ENCODE peak calls at places on chromosome 16, in five cellular contexts. One of them, this sample, is unnamed. For H3K27me3, the result is how much of the 10 kb centered on the place peaks cover.

GRCh38 chr16:54867302-54867832 is 63.3 kb upstream of the IRX5 start:
- DNase-seq in K562: no peak
- DNase-seq in fibroblast of lung: no peak
- DNase-seq in body of pancreas: no peak
- DNase-seq in dorsolateral prefrontal cortex: no peak
- DNase-seq in this sample: no peak

GRCh38 chr16:62665269-62665668 is 629.0 kb upstream of the CDH8 start:
- DNase-seq in K562: no peak
- DNase-seq in fibroblast of lung: no peak
- DNase-seq in body of pancreas: no peak
- DNase-seq in dorsolateral prefrontal cortex: peak
- DNase-seq in this sample: no peak

GRCh38 chr16:69626256-69626655 is 60.5 kb downstream of the NFAT5 start:
- DNase-seq in K562: peak
- DNase-seq in fibroblast of lung: peak
- DNase-seq in body of pancreas: no peak
- DNase-seq in dorsolateral prefrontal cortex: no peak
- DNase-seq in this sample: no peak

GRCh38 chr16:12896562-12896961 is 4.8 kb upstream of the SHISA9 start:
- DNase-seq in K562: peak
- DNase-seq in fibroblast of lung: peak
- DNase-seq in body of pancreas: peak
- DNase-seq in dorsolateral prefrontal cortex: no peak
- DNase-seq in this sample: no peak

GRCh38 chr16:14579266-14579665 is 50.8 kb downstream of the PARN start:
- DNase-seq in K562: no peak
- DNase-seq in fibroblast of lung: no peak
- DNase-seq in body of pancreas: peak
- DNase-seq in dorsolateral prefrontal cortex: no peak
- DNase-seq in this sample: no peak

GRCh38 chr16:12459993-12460392 is 343.7 kb downstream of the CPPED1 start:
- DNase-seq in K562: no peak
- DNase-seq in fibroblast of lung: no peak
- DNase-seq in body of pancreas: no peak
- DNase-seq in dorsolateral prefrontal cortex: no peak
- DNase-seq in this sample: no peak

GRCh38 chr16:65120811-65121721 is 797 bp downstream of the CDH11 start:
- DNase-seq in K562: no peak
- DNase-seq in fibroblast of lung: peak
- DNase-seq in body of pancreas: no peak
- DNase-seq in dorsolateral prefrontal cortex: peak
- DNase-seq in this sample: no peak

GRCh38 chr16:31696968-31697743 is 169.5 kb downstream of the AHSP start:
- DNase-seq in K562: peak
- DNase-seq in fibroblast of lung: peak
- DNase-seq in body of pancreas: no peak
- DNase-seq in dorsolateral prefrontal cortex: no peak
- DNase-seq in this sample: no peak

GRCh38 chr16:47524007-47524405 is 62.9 kb downstream of the PHKB start:
- DNase-seq in K562: no peak
- DNase-seq in fibroblast of lung: no peak
- DNase-seq in body of pancreas: no peak
- DNase-seq in dorsolateral prefrontal cortex: no peak
- DNase-seq in this sample: no peak

GRCh38 chr16:85929259-85929704 is 30.3 kb downstream of the IRF8 start:
- DNase-seq in K562: no peak
- DNase-seq in fibroblast of lung: no peak
- DNase-seq in body of pancreas: no peak
- DNase-seq in dorsolateral prefrontal cortex: no peak
- DNase-seq in this sample: no peak

GRCh38 chr16:28914325-28914724 is 10.7 kb downstream of the RABEP2 start:
- DNase-seq in K562: peak
- DNase-seq in fibroblast of lung: no peak
- DNase-seq in body of pancreas: no peak
- DNase-seq in dorsolateral prefrontal cortex: no peak
- DNase-seq in this sample: no peak

GRCh38 chr16:50323335-50324011 is 45.3 kb downstream of the BRD7 start:
- DNase-seq in K562: no peak
- DNase-seq in fibroblast of lung: peak
- DNase-seq in body of pancreas: peak
- DNase-seq in dorsolateral prefrontal cortex: no peak
- DNase-seq in this sample: peak

GRCh38 chr16:471353-472198 is 46.1 kb downstream of the RAB11FIP3 start:
- DNase-seq in K562: no peak
- DNase-seq in fibroblast of lung: peak
- DNase-seq in body of pancreas: no peak
- DNase-seq in dorsolateral prefrontal cortex: peak
- DNase-seq in this sample: no peak

GRCh38 chr16:57412584-57412983 is 8.0 kb downstream of the CCL17 start:
- DNase-seq in K562: no peak
- DNase-seq in fibroblast of lung: no peak
- DNase-seq in body of pancreas: no peak
- DNase-seq in dorsolateral prefrontal cortex: no peak
- DNase-seq in this sample: no peak

GRCh38 chr16:57413733-57414132 is 9.2 kb downstream of the CCL17 start:
- DNase-seq in K562: no peak
- DNase-seq in fibroblast of lung: no peak
- DNase-seq in body of pancreas: no peak
- DNase-seq in dorsolateral prefrontal cortex: no peak
- DNase-seq in this sample: no peak

GRCh38 chr16:57416084-57416483 is 11.5 kb downstream of the CCL17 start:
- DNase-seq in K562: no peak
- DNase-seq in fibroblast of lung: no peak
- DNase-seq in body of pancreas: no peak
- DNase-seq in dorsolateral prefrontal cortex: no peak
- DNase-seq in this sample: no peak

GRCh38 chr16:57411362-57411976 is 6.9 kb downstream of the CCL17 start:
- DNase-seq in K562: no peak
- DNase-seq in fibroblast of lung: no peak
- DNase-seq in body of pancreas: no peak
- DNase-seq in dorsolateral prefrontal cortex: no peak
- DNase-seq in this sample: no peak

GRCh38 chr16:57413301-57413730 is 8.7 kb downstream of the CCL17 start:
- DNase-seq in K562: no peak
- DNase-seq in fibroblast of lung: no peak
- DNase-seq in body of pancreas: no peak
- DNase-seq in dorsolateral prefrontal cortex: no peak
- DNase-seq in this sample: no peak
- H3K27me3 ChIP-seq in K562: half or more
- H3K27me3 ChIP-seq in fibroblast of lung: under half
- H3K27me3 ChIP-seq in body of pancreas: under half
- H3K27me3 ChIP-seq in dorsolateral prefrontal cortex: under half
- H3K27me3 ChIP-seq in this sample: under half

DNA sequence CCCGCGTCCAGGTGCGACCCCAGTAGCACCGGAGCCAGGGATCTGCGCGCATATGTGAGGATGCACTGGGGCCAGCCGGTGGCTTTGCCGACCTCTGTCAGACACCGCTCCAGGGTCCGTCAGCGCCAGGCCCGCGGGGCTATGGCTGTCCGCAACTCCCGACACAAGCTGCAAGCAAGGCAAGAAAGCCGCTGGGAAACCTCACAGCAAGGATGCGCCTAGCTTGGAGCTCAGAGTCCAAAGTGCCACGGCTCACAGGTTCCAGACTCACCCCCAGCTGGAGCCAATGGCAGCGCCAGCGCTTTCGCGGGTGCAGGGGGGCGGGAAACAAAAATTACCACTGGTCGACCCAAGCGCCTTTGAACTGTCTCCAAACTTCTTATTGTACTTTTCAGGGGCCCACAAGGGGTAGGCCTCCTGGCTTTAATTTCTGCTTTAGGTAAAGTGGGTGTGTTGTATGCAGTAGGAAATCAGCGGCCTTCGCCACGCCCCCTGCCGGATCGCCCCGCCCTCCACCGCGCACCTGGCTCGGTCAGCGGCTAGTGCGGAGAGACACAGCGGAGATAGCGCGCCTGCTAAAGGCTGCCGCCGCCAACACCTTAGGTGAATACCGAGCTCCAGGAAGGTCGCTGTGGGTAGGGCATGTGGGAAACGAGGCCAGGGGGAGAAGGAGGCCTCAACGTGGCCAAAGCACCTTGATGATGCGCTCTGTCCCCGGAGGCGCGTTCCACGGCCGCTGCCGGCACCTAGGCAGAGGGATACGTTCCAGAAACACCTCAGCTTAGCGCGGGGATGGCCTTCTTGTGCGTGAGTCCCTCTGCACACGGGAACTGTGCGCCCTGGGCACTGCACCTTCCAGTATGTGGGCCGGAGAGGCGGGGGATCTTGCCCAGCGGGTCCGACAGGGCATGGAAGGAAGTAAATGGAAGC is 61.1 kb upstream of the RBL2 start:
- DNase-seq in K562: peak
- DNase-seq in fibroblast of lung: no peak
- DNase-seq in body of pancreas: peak
- DNase-seq in dorsolateral prefrontal cortex: no peak
- DNase-seq in this sample: no peak
- H3K4me3 ChIP-seq in K562: peak
- H3K4me3 ChIP-seq in fibroblast of lung: no peak
- H3K4me3 ChIP-seq in body of pancreas: peak
- H3K4me3 ChIP-seq in dorsolateral prefrontal cortex: no peak
- H3K4me3 ChIP-seq in this sample: no peak

GRCh38 chr16:70743791-70744190 is 57.2 kb downstream of the VAC14 start:
- DNase-seq in K562: no peak
- DNase-seq in fibroblast of lung: no peak
- DNase-seq in body of pancreas: no peak
- DNase-seq in dorsolateral prefrontal cortex: no peak
- DNase-seq in this sample: no peak
- H3K27me3 ChIP-seq in K562: under half
- H3K27me3 ChIP-seq in fibroblast of lung: under half
- H3K27me3 ChIP-seq in body of pancreas: under half
- H3K27me3 ChIP-seq in dorsolateral prefrontal cortex: under half
- H3K27me3 ChIP-seq in this sample: under half

DNA sequence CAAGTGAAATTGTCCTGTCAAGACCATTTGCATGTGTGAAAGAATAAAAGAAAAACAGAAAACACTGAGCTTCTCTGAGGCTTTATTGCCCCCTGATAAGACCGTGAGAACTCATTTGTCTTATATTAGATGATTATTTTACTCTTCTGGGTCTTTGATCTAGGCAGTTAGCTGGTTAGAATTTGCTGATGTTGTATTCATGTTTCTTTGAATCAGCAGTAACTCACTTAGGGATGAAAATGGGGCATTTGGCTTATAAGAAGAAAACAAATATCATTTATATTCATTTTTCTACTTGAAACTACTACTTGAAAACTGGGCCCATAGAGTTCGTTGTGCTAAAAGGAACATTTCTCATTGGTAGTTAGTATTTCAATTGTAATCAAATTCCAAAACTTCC is 93.1 kb upstream of the RBFOX1 start:
- DNase-seq in K562: no peak
- DNase-seq in fibroblast of lung: no peak
- DNase-seq in body of pancreas: no peak
- DNase-seq in dorsolateral prefrontal cortex: no peak
- DNase-seq in this sample: no peak
- H3K4me3 ChIP-seq in K562: no peak
- H3K4me3 ChIP-seq in fibroblast of lung: no peak
- H3K4me3 ChIP-seq in body of pancreas: no peak
- H3K4me3 ChIP-seq in dorsolateral prefrontal cortex: no peak
- H3K4me3 ChIP-seq in this sample: no peak

DNA sequence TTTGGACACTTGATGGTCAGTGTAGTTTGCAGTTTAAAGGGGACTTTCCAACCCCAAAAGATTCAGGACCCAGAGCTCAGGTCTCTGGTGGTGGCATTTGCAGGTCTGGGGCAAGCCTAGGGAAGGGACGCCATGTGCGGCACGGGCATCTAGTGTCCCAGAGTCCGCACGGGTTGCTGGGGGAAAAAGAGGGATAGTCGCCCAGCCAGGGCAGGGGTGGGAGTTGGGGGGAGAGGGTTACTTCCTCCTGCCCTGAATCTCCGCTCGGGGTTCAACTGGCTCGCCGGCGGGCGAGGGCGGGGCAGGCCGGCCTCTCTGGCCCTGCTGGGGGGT is 239 bp upstream of the CA7 start:
- DNase-seq in K562: no peak
- DNase-seq in fibroblast of lung: no peak
- DNase-seq in body of pancreas: no peak
- DNase-seq in dorsolateral prefrontal cortex: no peak
- DNase-seq in this sample: no peak
- H3K27me3 ChIP-seq in K562: under half
- H3K27me3 ChIP-seq in fibroblast of lung: half or more
- H3K27me3 ChIP-seq in body of pancreas: under half
- H3K27me3 ChIP-seq in dorsolateral prefrontal cortex: under half
- H3K27me3 ChIP-seq in this sample: under half